ENCODE peak calls at places on chromosomes 11 and 22, in nine cellular contexts. One of them, this sample, is unnamed.

GRCh38 chr11:111961389-111962300 is 24.5 kb downstream of the DIXDC1 start:
- DNase-seq in lower lobe of right lung: no peak
- DNase-seq in small intestine: no peak
- DNase-seq in right cardiac atrium: no peak
- DNase-seq in CD4-positive, CD25-positive, alpha-beta regulatory T cell: no peak
- DNase-seq in spleen: no peak
- DNase-seq in tibial artery: no peak
- DNase-seq in fibroblast of lung: no peak
- DNase-seq in SJSA1: no peak
- DNase-seq in this sample: no peak

GRCh38 chr11:101996106-101996505 is 51.1 kb upstream of the CFAP300 start:
- DNase-seq in lower lobe of right lung: no peak
- DNase-seq in small intestine: no peak
- DNase-seq in right cardiac atrium: no peak
- DNase-seq in CD4-positive, CD25-positive, alpha-beta regulatory T cell: no peak
- DNase-seq in spleen: no peak
- DNase-seq in tibial artery: no peak
- DNase-seq in fibroblast of lung: no peak
- DNase-seq in SJSA1: no peak
- DNase-seq in this sample: no peak

GRCh38 chr11:35892166-35892565 is 51.7 kb upstream of the LDLRAD3 start:
- DNase-seq in lower lobe of right lung: no peak
- DNase-seq in small intestine: no peak
- DNase-seq in right cardiac atrium: no peak
- DNase-seq in CD4-positive, CD25-positive, alpha-beta regulatory T cell: no peak
- DNase-seq in spleen: no peak
- DNase-seq in tibial artery: no peak
- DNase-seq in fibroblast of lung: no peak
- DNase-seq in SJSA1: no peak
- DNase-seq in this sample: no peak

GRCh38 chr11:120432056-120433018 is 79.2 kb upstream of the GRIK4 start:
- DNase-seq in lower lobe of right lung: no peak
- DNase-seq in small intestine: peak; percentile 83
- DNase-seq in right cardiac atrium: no peak
- DNase-seq in CD4-positive, CD25-positive, alpha-beta regulatory T cell: no peak
- DNase-seq in spleen: no peak
- DNase-seq in tibial artery: no peak
- DNase-seq in fibroblast of lung: peak; percentile 99
- DNase-seq in SJSA1: peak; percentile 85
- DNase-seq in this sample: peak; percentile 96

GRCh38 chr22:19103881-19104821 is 18.1 kb downstream of the DGCR2 start:
- DNase-seq in lower lobe of right lung: no peak
- DNase-seq in small intestine: no peak
- DNase-seq in right cardiac atrium: no peak
- DNase-seq in CD4-positive, CD25-positive, alpha-beta regulatory T cell: no peak
- DNase-seq in spleen: no peak
- DNase-seq in tibial artery: peak; percentile 1
- DNase-seq in fibroblast of lung: peak; percentile 86
- DNase-seq in SJSA1: no peak
- DNase-seq in this sample: peak; percentile 70

GRCh38 chr11:24391165-24391564 is 105.7 kb upstream of the LUZP2 start:
- DNase-seq in lower lobe of right lung: no peak
- DNase-seq in small intestine: no peak
- DNase-seq in right cardiac atrium: no peak
- DNase-seq in CD4-positive, CD25-positive, alpha-beta regulatory T cell: no peak
- DNase-seq in spleen: no peak
- DNase-seq in tibial artery: no peak
- DNase-seq in fibroblast of lung: peak; percentile 78
- DNase-seq in SJSA1: no peak
- DNase-seq in this sample: peak; percentile 82

GRCh38 chr22:25186140-25186539 is 13.5 kb upstream of the CRYBB3 start:
- DNase-seq in lower lobe of right lung: no peak
- DNase-seq in small intestine: no peak
- DNase-seq in right cardiac atrium: no peak
- DNase-seq in CD4-positive, CD25-positive, alpha-beta regulatory T cell: no peak
- DNase-seq in spleen: no peak
- DNase-seq in tibial artery: no peak
- DNase-seq in fibroblast of lung: no peak
- DNase-seq in SJSA1: no peak
- DNase-seq in this sample: no peak

GRCh38 chr11:122743949-122744876 is 88.7 kb downstream of the UBASH3B start:
- DNase-seq in lower lobe of right lung: no peak
- DNase-seq in small intestine: peak; percentile 60
- DNase-seq in right cardiac atrium: no peak
- DNase-seq in CD4-positive, CD25-positive, alpha-beta regulatory T cell: peak; percentile 77
- DNase-seq in spleen: peak; percentile 88
- DNase-seq in tibial artery: peak; percentile 69
- DNase-seq in fibroblast of lung: no peak
- DNase-seq in SJSA1: no peak
- DNase-seq in this sample: no peak

GRCh38 chr22:26851125-26851524 is 193.7 kb downstream of the MIAT start:
- DNase-seq in lower lobe of right lung: no peak
- DNase-seq in small intestine: no peak
- DNase-seq in right cardiac atrium: no peak
- DNase-seq in CD4-positive, CD25-positive, alpha-beta regulatory T cell: no peak
- DNase-seq in spleen: no peak
- DNase-seq in tibial artery: no peak
- DNase-seq in fibroblast of lung: no peak
- DNase-seq in SJSA1: no peak
- DNase-seq in this sample: no peak

GRCh38 chr11:65891180-65892136 is 985 bp downstream of the CCDC85B start:
- DNase-seq in lower lobe of right lung: peak; percentile 62
- DNase-seq in small intestine: no peak
- DNase-seq in right cardiac atrium: peak; percentile 88
- DNase-seq in CD4-positive, CD25-positive, alpha-beta regulatory T cell: no peak
- DNase-seq in spleen: peak; percentile 90
- DNase-seq in tibial artery: peak; percentile 80
- DNase-seq in fibroblast of lung: peak; percentile 37
- DNase-seq in SJSA1: peak; percentile 72
- DNase-seq in this sample: peak; percentile 69

GRCh38 chr22:25219948-25220442 is 556 bp downstream of the CRYBB2 start:
- DNase-seq in lower lobe of right lung: no peak
- DNase-seq in small intestine: no peak
- DNase-seq in right cardiac atrium: no peak
- DNase-seq in CD4-positive, CD25-positive, alpha-beta regulatory T cell: no peak
- DNase-seq in spleen: no peak
- DNase-seq in tibial artery: no peak
- DNase-seq in fibroblast of lung: no peak
- DNase-seq in SJSA1: no peak
- DNase-seq in this sample: no peak

GRCh38 chr11:121086866-121087265 is 14.2 kb upstream of the TECTA start:
- DNase-seq in lower lobe of right lung: no peak
- DNase-seq in small intestine: no peak
- DNase-seq in right cardiac atrium: no peak
- DNase-seq in CD4-positive, CD25-positive, alpha-beta regulatory T cell: no peak
- DNase-seq in spleen: no peak
- DNase-seq in tibial artery: no peak
- DNase-seq in fibroblast of lung: peak; percentile 21
- DNase-seq in SJSA1: peak; percentile 67
- DNase-seq in this sample: peak; percentile 70

GRCh38 chr11:77085652-77086051 is 17.0 kb upstream of the OMP start:
- DNase-seq in lower lobe of right lung: no peak
- DNase-seq in small intestine: no peak
- DNase-seq in right cardiac atrium: peak; percentile 31
- DNase-seq in CD4-positive, CD25-positive, alpha-beta regulatory T cell: no peak
- DNase-seq in spleen: peak; percentile 38
- DNase-seq in tibial artery: peak; percentile 57
- DNase-seq in fibroblast of lung: no peak
- DNase-seq in SJSA1: no peak
- DNase-seq in this sample: no peak

GRCh38 chr11:120883404-120884135 is 140.3 kb upstream of the TBCEL start:
- DNase-seq in lower lobe of right lung: no peak
- DNase-seq in small intestine: no peak
- DNase-seq in right cardiac atrium: peak; percentile 73
- DNase-seq in CD4-positive, CD25-positive, alpha-beta regulatory T cell: no peak
- DNase-seq in spleen: no peak
- DNase-seq in tibial artery: no peak
- DNase-seq in fibroblast of lung: peak; percentile 23
- DNase-seq in SJSA1: no peak
- DNase-seq in this sample: peak; percentile 6

GRCh38 chr22:17379939-17380710 is 10.9 kb downstream of the CECR2 start:
- DNase-seq in lower lobe of right lung: no peak
- DNase-seq in small intestine: no peak
- DNase-seq in right cardiac atrium: no peak
- DNase-seq in CD4-positive, CD25-positive, alpha-beta regulatory T cell: no peak
- DNase-seq in spleen: no peak
- DNase-seq in tibial artery: no peak
- DNase-seq in fibroblast of lung: no peak
- DNase-seq in SJSA1: no peak
- DNase-seq in this sample: no peak

GRCh38 chr22:46652081-46652929 is 32.1 kb downstream of the GRAMD4 start:
- DNase-seq in lower lobe of right lung: no peak
- DNase-seq in small intestine: peak; percentile 84
- DNase-seq in right cardiac atrium: peak; percentile 77
- DNase-seq in CD4-positive, CD25-positive, alpha-beta regulatory T cell: no peak
- DNase-seq in spleen: no peak
- DNase-seq in tibial artery: no peak
- DNase-seq in fibroblast of lung: peak; percentile 92
- DNase-seq in SJSA1: peak; percentile 19
- DNase-seq in this sample: no peak

GRCh38 chr11:91947215-91947614 is 277.4 kb upstream of the FAT3 start:
- DNase-seq in lower lobe of right lung: no peak
- DNase-seq in small intestine: peak; percentile 7
- DNase-seq in right cardiac atrium: no peak
- DNase-seq in CD4-positive, CD25-positive, alpha-beta regulatory T cell: no peak
- DNase-seq in spleen: no peak
- DNase-seq in tibial artery: peak; percentile 65
- DNase-seq in fibroblast of lung: peak; percentile 93
- DNase-seq in SJSA1: no peak
- DNase-seq in this sample: no peak

GRCh38 chr11:80616070-80616800 is 1175.4 kb upstream of the TENM4 start:
- DNase-seq in lower lobe of right lung: no peak
- DNase-seq in small intestine: no peak
- DNase-seq in right cardiac atrium: no peak
- DNase-seq in CD4-positive, CD25-positive, alpha-beta regulatory T cell: no peak
- DNase-seq in spleen: no peak
- DNase-seq in tibial artery: no peak
- DNase-seq in fibroblast of lung: no peak
- DNase-seq in SJSA1: no peak
- DNase-seq in this sample: no peak

GRCh38 chr11:77669848-77670511 is 32.4 kb upstream of the CLNS1A start:
- DNase-seq in lower lobe of right lung: no peak
- DNase-seq in small intestine: peak; percentile 14
- DNase-seq in right cardiac atrium: no peak
- DNase-seq in CD4-positive, CD25-positive, alpha-beta regulatory T cell: no peak
- DNase-seq in spleen: no peak
- DNase-seq in tibial artery: no peak
- DNase-seq in fibroblast of lung: no peak
- DNase-seq in SJSA1: peak; percentile 2
- DNase-seq in this sample: peak; percentile 46

GRCh38 chr11:1918436-1919315 is 827 bp upstream of the TNNT3 start:
- DNase-seq in lower lobe of right lung: no peak
- DNase-seq in small intestine: peak; percentile 13
- DNase-seq in right cardiac atrium: peak; percentile 72
- DNase-seq in CD4-positive, CD25-positive, alpha-beta regulatory T cell: no peak
- DNase-seq in spleen: peak; percentile 75
- DNase-seq in tibial artery: no peak
- DNase-seq in fibroblast of lung: no peak
- DNase-seq in SJSA1: no peak
- DNase-seq in this sample: no peak

GRCh38 chr11:2667940-2668339 is 31.9 kb downstream of the KCNQ1OT1 start:
- DNase-seq in lower lobe of right lung: no peak
- DNase-seq in small intestine: no peak
- DNase-seq in right cardiac atrium: no peak
- DNase-seq in CD4-positive, CD25-positive, alpha-beta regulatory T cell: no peak
- DNase-seq in spleen: peak; percentile 11
- DNase-seq in tibial artery: no peak
- DNase-seq in fibroblast of lung: no peak
- DNase-seq in SJSA1: no peak
- DNase-seq in this sample: no peak

GRCh38 chr11:3104961-3105790 is 48.0 kb upstream of the CARS1 start:
- DNase-seq in lower lobe of right lung: peak; percentile 37
- DNase-seq in small intestine: no peak
- DNase-seq in right cardiac atrium: no peak
- DNase-seq in CD4-positive, CD25-positive, alpha-beta regulatory T cell: no peak
- DNase-seq in spleen: no peak
- DNase-seq in tibial artery: peak; percentile 57
- DNase-seq in fibroblast of lung: no peak
- DNase-seq in SJSA1: no peak
- DNase-seq in this sample: no peak

GRCh38 chr11:87368151-87368550 is 330.4 kb downstream of the TMEM135 start:
- DNase-seq in lower lobe of right lung: no peak
- DNase-seq in small intestine: no peak
- DNase-seq in right cardiac atrium: no peak
- DNase-seq in CD4-positive, CD25-positive, alpha-beta regulatory T cell: no peak
- DNase-seq in spleen: no peak
- DNase-seq in tibial artery: no peak
- DNase-seq in fibroblast of lung: no peak
- DNase-seq in SJSA1: no peak
- DNase-seq in this sample: no peak

GRCh38 chr11:5688482-5688881 is 1.1 kb upstream of the TRIM22 start:
- DNase-seq in lower lobe of right lung: no peak
- DNase-seq in small intestine: no peak
- DNase-seq in right cardiac atrium: no peak
- DNase-seq in CD4-positive, CD25-positive, alpha-beta regulatory T cell: no peak
- DNase-seq in spleen: no peak
- DNase-seq in tibial artery: no peak
- DNase-seq in fibroblast of lung: no peak
- DNase-seq in SJSA1: no peak
- DNase-seq in this sample: no peak
- H3K4me1 ChIP-seq in lower lobe of right lung: peaks cover 36% of the 10 kb centered on the region
- H3K4me1 ChIP-seq in small intestine: no peaks in the 10 kb centered on the region
- H3K4me1 ChIP-seq in right cardiac atrium: no peaks in the 10 kb centered on the region
- H3K4me1 ChIP-seq in CD4-positive, CD25-positive, alpha-beta regulatory T cell: peaks cover 49% of the 10 kb centered on the region
- H3K4me1 ChIP-seq in spleen: peaks cover 67% of the 10 kb centered on the region
- H3K4me1 ChIP-seq in tibial artery: peaks cover 37% of the 10 kb centered on the region
- H3K4me1 ChIP-seq in fibroblast of lung: peaks cover 9% of the 10 kb centered on the region
- H3K4me1 ChIP-seq in SJSA1: peaks cover 23% of the 10 kb centered on the region
- H3K4me1 ChIP-seq in this sample: peaks cover 22% of the 10 kb centered on the region

GRCh38 chr22:48841881-48842582 is 985.6 kb downstream of the BRD1 start:
- DNase-seq in lower lobe of right lung: no peak
- DNase-seq in small intestine: no peak
- DNase-seq in right cardiac atrium: no peak
- DNase-seq in CD4-positive, CD25-positive, alpha-beta regulatory T cell: no peak
- DNase-seq in spleen: no peak
- DNase-seq in tibial artery: no peak
- DNase-seq in fibroblast of lung: no peak
- DNase-seq in SJSA1: no peak
- DNase-seq in this sample: no peak
- H3K9me3 ChIP-seq in lower lobe of right lung: no peaks in the 10 kb centered on the region
- H3K9me3 ChIP-seq in small intestine: no peaks in the 10 kb centered on the region
- H3K9me3 ChIP-seq in right cardiac atrium: no peaks in the 10 kb centered on the region
- H3K9me3 ChIP-seq in CD4-positive, CD25-positive, alpha-beta regulatory T cell: no peaks in the 10 kb centered on the region
- H3K9me3 ChIP-seq in spleen: no peaks in the 10 kb centered on the region
- H3K9me3 ChIP-seq in tibial artery: no peaks in the 10 kb centered on the region
- H3K9me3 ChIP-seq in fibroblast of lung: peaks cover 6% of the 10 kb centered on the region
- H3K9me3 ChIP-seq in SJSA1: peaks cover 9% of the 10 kb centered on the region
- H3K9me3 ChIP-seq in this sample: no peaks in the 10 kb centered on the region

GRCh38 chr11:107018902-107019493 is 722 bp upstream of the GUCY1A2 start:
- DNase-seq in lower lobe of right lung: peak; percentile 59
- DNase-seq in small intestine: peak; percentile 3
- DNase-seq in right cardiac atrium: peak; percentile 84
- DNase-seq in CD4-positive, CD25-positive, alpha-beta regulatory T cell: no peak
- DNase-seq in spleen: peak; percentile 78
- DNase-seq in tibial artery: peak; percentile 66
- DNase-seq in fibroblast of lung: peak; percentile 75
- DNase-seq in SJSA1: peak; percentile 12
- DNase-seq in this sample: peak; percentile 91
- H3K4me3 ChIP-seq in lower lobe of right lung: peak overlapping the region; percentile 44
- H3K4me3 ChIP-seq in small intestine: peak overlapping the region; percentile 49
- H3K4me3 ChIP-seq in right cardiac atrium: peak overlapping the region; percentile 48
- H3K4me3 ChIP-seq in CD4-positive, CD25-positive, alpha-beta regulatory T cell: no peak overlapping the region
- H3K4me3 ChIP-seq in spleen: peak overlapping the region; percentile 38
- H3K4me3 ChIP-seq in tibial artery: peak overlapping the region; percentile 51
- H3K4me3 ChIP-seq in fibroblast of lung: peak overlapping the region; percentile 54
- H3K4me3 ChIP-seq in SJSA1: peak overlapping the region; percentile 4
- H3K4me3 ChIP-seq in this sample: peak overlapping the region; percentile 89

GRCh38 chr11:118438314-118438931 is 2.1 kb downstream of the KMT2A start:
- DNase-seq in lower lobe of right lung: no peak
- DNase-seq in small intestine: peak; percentile 58
- DNase-seq in right cardiac atrium: no peak
- DNase-seq in CD4-positive, CD25-positive, alpha-beta regulatory T cell: peak; percentile 70
- DNase-seq in spleen: peak; percentile 75
- DNase-seq in tibial artery: peak; percentile 76
- DNase-seq in fibroblast of lung: peak; percentile 81
- DNase-seq in SJSA1: peak; percentile 32
- DNase-seq in this sample: peak; percentile 92
- H3K4me1 ChIP-seq in lower lobe of right lung: peaks cover 61% of the 10 kb centered on the region
- H3K4me1 ChIP-seq in small intestine: peaks cover 4% of the 10 kb centered on the region
- H3K4me1 ChIP-seq in right cardiac atrium: peaks cover 3% of the 10 kb centered on the region
- H3K4me1 ChIP-seq in CD4-positive, CD25-positive, alpha-beta regulatory T cell: peaks cover 69% of the 10 kb centered on the region
- H3K4me1 ChIP-seq in spleen: peaks cover 87% of the 10 kb centered on the region
- H3K4me1 ChIP-seq in tibial artery: peaks cover 65% of the 10 kb centered on the region
- H3K4me1 ChIP-seq in fibroblast of lung: peaks cover 15% of the 10 kb centered on the region
- H3K4me1 ChIP-seq in SJSA1: peaks cover 8% of the 10 kb centered on the region
- H3K4me1 ChIP-seq in this sample: peaks cover 37% of the 10 kb centered on the region